ENCODE peak calls at places on chromosome 22, in seven cellular contexts. C, U, J, D, Y, S and T are unnamed samples.
A peak's percentile ranks its signal among the peaks of the same experiment; 100 is the strongest.

GRCh38 chr22:39290724-39291161 is 28.7 kb downstream of the RPL3 start:
- DNase-seq in C (no peak), U (no peak), J (no peak), D (no peak), Y (no peak), S (no peak), T (no peak)

GRCh38 chr22:49333206-49333605 is 494.5 kb downstream of the BRD1 start:
- DNase-seq in C (no peak), U (no peak), J (no peak), D (no peak), Y (no peak), S (no peak), T (peak; percentile 64)

GRCh38 chr22:40560551-40560950 is 76.0 kb downstream of the MRTFA start:
- DNase-seq in C (peak; percentile 63), U (no peak), J (no peak), D (no peak), Y (peak; percentile 15), S (no peak), T (no peak)

GRCh38 chr22:20503816-20504215 is 3.6 kb upstream of the MED15 start:
- DNase-seq in C (no peak), U (no peak), J (no peak), D (no peak), Y (no peak), S (no peak), T (no peak)

GRCh38 chr22:31872209-31872608 is 72.1 kb upstream of the YWHAH start:
- DNase-seq in C (no peak), U (no peak), J (no peak), D (no peak), Y (peak; percentile 41), S (no peak), T (no peak)

GRCh38 chr22:29456211-29456671 is 17.9 kb downstream of the RFPL1 start:
- DNase-seq in C (no peak), U (no peak), J (no peak), D (no peak), Y (no peak), S (no peak), T (no peak)

GRCh38 chr22:25027052-25027525 is 74.6 kb downstream of the KIAA1671 start:
- DNase-seq in C (no peak), U (no peak), J (no peak), D (no peak), Y (peak; percentile 14), S (no peak), T (no peak)

GRCh38 chr22:44391481-44392445 is 79.0 kb upstream of the SHISAL1 start:
- DNase-seq in C (no peak), U (no peak), J (peak; percentile 30), D (no peak), Y (no peak), S (no peak), T (peak; percentile 49)

GRCh38 chr22:20741634-20742581 is 32.0 kb upstream of the SERPIND1 start:
- DNase-seq in C (no peak), U (peak; percentile 27), J (no peak), D (no peak), Y (peak; percentile 27), S (peak; percentile 53), T (no peak)

GRCh38 chr22:25497269-25497668 is 67.2 kb upstream of the GRK3 start:
- DNase-seq in C (no peak), U (no peak), J (no peak), D (no peak), Y (no peak), S (no peak), T (no peak)

GRCh38 chr22:29308791-29309262 is 2.4 kb downstream of the GAS2L1 start:
- DNase-seq in C (no peak), U (no peak), J (no peak), D (no peak), Y (peak; percentile 89), S (no peak), T (peak; percentile 76)